ENCODE peak calls at places on chromosome 13, in four cellular contexts. One of them, this sample, is unnamed.

GRCh38 chr13:91032104-91032503 is 315.4 kb upstream of the MIR17HG start:
- DNase-seq in stromal cell of bone marrow: no peak
- DNase-seq in activated CD8-positive, alpha-beta memory T cell treated with anti-CD3 and anti-CD28 coated beads for 48 hours: no peak
- DNase-seq in activated effector memory CD4-positive, alpha-beta T cell treated with Interleukin-2 at 50 U/mL for 16 hours: no peak
- DNase-seq in this sample: no peak

GRCh38 chr13:112814905-112815585 is 125.2 kb downstream of the ATP11A start:
- DNase-seq in activated CD8-positive, alpha-beta memory T cell treated with anti-CD3 and anti-CD28 coated beads for 48 hours: no peak
- DNase-seq in activated effector memory CD4-positive, alpha-beta T cell treated with Interleukin-2 at 50 U/mL for 16 hours: no peak
- DNase-seq in stromal cell of bone marrow: peak
- DNase-seq in this sample: peak

GRCh38 chr13:113088691-113089020 is 16.9 kb upstream of the F7 start:
- DNase-seq in activated effector memory CD4-positive, alpha-beta T cell treated with Interleukin-2 at 50 U/mL for 16 hours: no peak
- DNase-seq in activated CD8-positive, alpha-beta memory T cell treated with anti-CD3 and anti-CD28 coated beads for 48 hours: no peak
- DNase-seq in stromal cell of bone marrow: no peak
- DNase-seq in this sample: no peak

GRCh38 chr13:63198076-63198475 is 1782.4 kb upstream of the PCDH20 start:
- DNase-seq in stromal cell of bone marrow: peak
- DNase-seq in activated CD8-positive, alpha-beta memory T cell treated with anti-CD3 and anti-CD28 coated beads for 48 hours: no peak
- DNase-seq in activated effector memory CD4-positive, alpha-beta T cell treated with Interleukin-2 at 50 U/mL for 16 hours: no peak
- DNase-seq in this sample: peak

GRCh38 chr13:106284358-106284757 is 251.1 kb downstream of the EFNB2 start:
- DNase-seq in activated CD8-positive, alpha-beta memory T cell treated with anti-CD3 and anti-CD28 coated beads for 48 hours: no peak
- DNase-seq in stromal cell of bone marrow: no peak
- DNase-seq in activated effector memory CD4-positive, alpha-beta T cell treated with Interleukin-2 at 50 U/mL for 16 hours: no peak
- DNase-seq in this sample: no peak

GRCh38 chr13:44240611-44241010 is 133.0 kb upstream of the SERP2 start:
- DNase-seq in activated CD8-positive, alpha-beta memory T cell treated with anti-CD3 and anti-CD28 coated beads for 48 hours: no peak
- DNase-seq in activated effector memory CD4-positive, alpha-beta T cell treated with Interleukin-2 at 50 U/mL for 16 hours: no peak
- DNase-seq in stromal cell of bone marrow: no peak
- DNase-seq in this sample: no peak

GRCh38 chr13:43494206-43494605 is 292.6 kb downstream of the ENOX1 start:
- DNase-seq in stromal cell of bone marrow: no peak
- DNase-seq in activated CD8-positive, alpha-beta memory T cell treated with anti-CD3 and anti-CD28 coated beads for 48 hours: no peak
- DNase-seq in activated effector memory CD4-positive, alpha-beta T cell treated with Interleukin-2 at 50 U/mL for 16 hours: no peak
- DNase-seq in this sample: no peak

GRCh38 chr13:53250272-53250875 is 221.8 kb downstream of the OLFM4 start:
- DNase-seq in stromal cell of bone marrow: peak
- DNase-seq in activated effector memory CD4-positive, alpha-beta T cell treated with Interleukin-2 at 50 U/mL for 16 hours: no peak
- DNase-seq in activated CD8-positive, alpha-beta memory T cell treated with anti-CD3 and anti-CD28 coated beads for 48 hours: no peak
- DNase-seq in this sample: peak

GRCh38 chr13:93522486-93522885 is 295.9 kb downstream of the GPC6 start:
- DNase-seq in activated effector memory CD4-positive, alpha-beta T cell treated with Interleukin-2 at 50 U/mL for 16 hours: no peak
- DNase-seq in activated CD8-positive, alpha-beta memory T cell treated with anti-CD3 and anti-CD28 coated beads for 48 hours: no peak
- DNase-seq in stromal cell of bone marrow: peak
- DNase-seq in this sample: peak

This sample was measured in astrocyte of the hippocampus.